ENCODE peak calls at places on chromosomes 1 and 21, in six cellular contexts. O is GM23248, V is GM23338, B is OCI-LY7, D is HCT116, P is neural progenitor cell. W is an unnamed sample.

GRCh38 chr1:226097866-226098625 is 35.5 kb downstream of the H3-3A start:
- DNase-seq in V (no peak), D (no peak), P (no peak), B (no peak), O (peak; percentile 97), W (peak; percentile 94)

GRCh38 chr1:235954306-235955283 is 87.9 kb upstream of the LYST start:
- DNase-seq in B (peak; percentile 85), P (no peak), O (peak; percentile 32), V (no peak), D (no peak), W (no peak)

GRCh38 chr1:11059166-11059989 is 440 bp downstream of the SRM start:
- DNase-seq in P (no peak), D (no peak), B (peak; percentile 21), O (peak; percentile 54), V (peak; percentile 52), W (no peak)

GRCh38 chr1:233252436-233252835 is 43.1 kb downstream of the PCNX2 start:
- DNase-seq in B (no peak), O (no peak), V (no peak), D (no peak), P (no peak), W (no peak)

GRCh38 chr1:100100202-100100601 is 32.5 kb downstream of the SASS6 start:
- DNase-seq in O (peak; percentile 36), D (no peak), V (no peak), B (no peak), P (no peak), W (no peak)

GRCh38 chr1:206035027-206035426 is 11.3 kb upstream of the CTSE start:
- DNase-seq in D (no peak), V (no peak), B (peak; percentile 30), O (no peak), P (no peak), W (no peak)

GRCh38 chr1:207890136-207890738 is 20.7 kb downstream of the CD34 start:
- DNase-seq in D (no peak), P (no peak), V (no peak), O (peak; percentile 81), B (no peak), W (peak; percentile 63)

GRCh38 chr1:218930879-218931278 is 242.8 kb upstream of the LYPLAL1 start:
- DNase-seq in D (no peak), V (no peak), B (no peak), P (no peak), O (no peak), W (peak; percentile 52)

GRCh38 chr21:45351061-45351460 is 53.9 kb upstream of the COL18A1 start:
- DNase-seq in O (no peak), D (no peak), V (no peak), P (no peak), B (no peak), W (no peak)

GRCh38 chr1:231929311-231929710 is 302.7 kb downstream of the DISC1 start:
- DNase-seq in V (peak; percentile 46), O (peak; percentile 25), P (peak; percentile 70), B (no peak), D (no peak), W (no peak)

GRCh38 chr1:64895500-64895899 is 70.8 kb downstream of the JAK1 start:
- DNase-seq in D (no peak), V (no peak), O (no peak), P (no peak), B (peak; percentile 35), W (no peak)

GRCh38 chr1:203765029-203765837 is at the start of gene LAX1:
- DNase-seq in O (no peak), V (no peak), B (peak; percentile 95), D (no peak), P (no peak), W (no peak)

GRCh38 chr21:37166733-37167132 is 93.7 kb downstream of the TTC3 start:
- DNase-seq in B (peak; percentile 33), P (peak; percentile 26), V (peak; percentile 72), D (peak; percentile 23), O (no peak), W (peak; percentile 58)

GRCh38 chr1:205518616-205519540 is 14.4 kb downstream of the CDK18 start:
- DNase-seq in B (no peak), V (no peak), D (no peak), P (no peak), O (no peak), W (no peak)

GRCh38 chr1:198597690-198598430 is 41.0 kb upstream of the PTPRC start:
- DNase-seq in B (peak; percentile 77), D (no peak), V (no peak), P (no peak), O (no peak), W (no peak)

GRCh38 chr1:34776911-34777310 is 4.1 kb upstream of the GJB3 start:
- DNase-seq in D (no peak), B (no peak), P (no peak), O (no peak), V (no peak), W (no peak)

GRCh38 chr1:87684786-87685185 is 356.1 kb downstream of the LMO4 start:
- DNase-seq in D (no peak), V (peak; percentile 11), B (no peak), P (no peak), O (peak; percentile 58), W (no peak)

GRCh38 chr1:168637350-168637991 is 61.1 kb downstream of the XCL1 start:
- DNase-seq in D (peak; percentile 69), V (peak; percentile 86), P (peak; percentile 76), B (peak; percentile 47), O (peak; percentile 50), W (peak; percentile 60)

GRCh38 chr1:101484896-101485412 is 248.1 kb downstream of the S1PR1 start:
- DNase-seq in O (no peak), B (no peak), V (no peak), P (no peak), D (no peak), W (no peak)

GRCh38 chr1:55249646-55250398 is 34.7 kb upstream of the USP24 start:
- DNase-seq in P (no peak), O (no peak), V (no peak), B (no peak), D (no peak), W (no peak)
- TF ChIP-seq EZH2phosphoT487 in P (no peak), O (no peak), V (no peak), B (no peak), D (no peak), W (no peak)

GRCh38 chr1:22585471-22585870 is 22.2 kb downstream of the EPHA8 start:
- DNase-seq in O (no peak), P (no peak), B (no peak), V (no peak), D (no peak), W (no peak)
- TF ChIP-seq EZH2phosphoT487 in O (no peak), P (no peak), B (no peak), V (no peak), D (no peak), W (no peak)

DNA sequence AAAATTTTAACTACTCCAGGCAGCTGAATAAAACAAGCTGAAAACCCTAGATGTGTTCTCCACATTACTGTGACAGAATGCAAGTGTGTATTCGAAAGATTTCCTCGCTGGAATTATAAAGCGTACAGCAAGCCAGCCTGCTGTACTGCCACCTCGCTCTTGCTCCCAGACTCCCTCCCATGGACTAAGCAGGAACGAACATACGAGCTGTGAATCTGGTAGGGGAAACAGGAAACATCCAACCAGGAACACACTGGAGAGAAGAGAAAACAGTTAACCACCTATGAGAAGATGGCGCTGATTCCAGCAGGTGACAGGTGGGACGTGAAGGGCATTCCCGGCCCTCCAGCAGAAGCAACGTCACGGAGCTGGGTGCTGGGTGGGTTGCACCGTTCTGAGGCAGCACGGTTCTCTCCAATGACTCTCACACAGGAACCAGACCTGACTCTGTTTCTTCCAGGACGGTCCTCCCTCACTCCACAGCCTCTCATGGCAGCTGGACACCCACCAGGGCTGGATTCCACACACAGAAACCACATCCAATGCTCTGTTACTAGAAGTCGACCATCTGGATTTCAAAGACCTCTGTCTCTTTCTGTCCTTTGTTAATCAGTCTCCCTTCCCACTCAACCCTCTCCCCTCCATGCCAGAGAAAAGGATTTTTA is 219.2 kb downstream of the RERE start:
- DNase-seq in O (peak; percentile 84), B (no peak), V (peak; percentile 52), D (no peak), P (peak; percentile 23), W (no peak)
- TF ChIP-seq EZH2phosphoT487 in O (no peak), B (no peak), V (no peak), D (no peak), P (no peak), W (no peak)

GRCh38 chr1:17540255-17541001 is 930 bp downstream of the ARHGEF10L start:
- DNase-seq in V (peak; percentile 97), D (no peak), B (no peak), O (peak; percentile 64), P (peak; percentile 87), W (no peak)
- TF ChIP-seq EZH2phosphoT487 in V (no peak), D (no peak), B (no peak), O (no peak), P (no peak), W (no peak)

GRCh38 chr1:118783095-118783758 is 204.9 kb downstream of the TBX15 start:
- DNase-seq in D (no peak), P (peak; percentile 23), O (no peak), B (no peak), V (peak; percentile 54), W (peak; percentile 14)
- TF ChIP-seq EZH2phosphoT487 in D (no peak), P (no peak), O (no peak), B (no peak), V (no peak), W (no peak)

DNA sequence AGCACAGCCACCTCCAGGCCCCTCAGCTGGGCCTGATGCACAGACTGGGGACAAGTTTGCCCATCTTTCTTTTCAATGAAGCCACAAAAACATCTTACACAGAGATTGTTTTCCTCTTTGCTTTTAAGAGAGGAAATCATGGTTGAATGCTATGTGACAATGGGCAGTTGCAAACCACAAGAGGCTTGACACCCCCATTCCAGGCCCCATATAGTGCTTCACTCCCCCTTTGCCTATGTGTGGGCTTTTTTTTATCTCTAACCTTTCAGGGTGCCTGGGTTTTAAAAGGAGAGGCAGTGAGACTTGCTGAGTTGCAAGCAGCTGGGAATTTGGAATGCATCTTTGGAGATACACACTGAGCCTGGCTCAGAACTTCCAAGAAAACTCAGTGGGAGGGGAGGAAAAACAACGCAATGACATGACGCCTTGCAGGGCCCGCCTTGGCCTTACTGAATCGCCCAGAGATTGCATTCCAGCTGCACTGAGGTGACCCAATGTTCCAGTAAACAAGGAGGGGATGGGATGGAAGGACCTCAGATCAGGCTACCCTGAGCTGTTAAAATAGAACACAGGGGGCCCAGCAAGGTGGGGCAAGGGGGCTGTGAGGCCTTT is 145.2 kb upstream of the ZNF648 start:
- DNase-seq in O (peak; percentile 46), B (no peak), P (peak; percentile 37), D (no peak), V (no peak), W (no peak)
- TF ChIP-seq EZH2phosphoT487 in O (no peak), B (no peak), P (no peak), D (no peak), V (no peak), W (no peak)

DNA sequence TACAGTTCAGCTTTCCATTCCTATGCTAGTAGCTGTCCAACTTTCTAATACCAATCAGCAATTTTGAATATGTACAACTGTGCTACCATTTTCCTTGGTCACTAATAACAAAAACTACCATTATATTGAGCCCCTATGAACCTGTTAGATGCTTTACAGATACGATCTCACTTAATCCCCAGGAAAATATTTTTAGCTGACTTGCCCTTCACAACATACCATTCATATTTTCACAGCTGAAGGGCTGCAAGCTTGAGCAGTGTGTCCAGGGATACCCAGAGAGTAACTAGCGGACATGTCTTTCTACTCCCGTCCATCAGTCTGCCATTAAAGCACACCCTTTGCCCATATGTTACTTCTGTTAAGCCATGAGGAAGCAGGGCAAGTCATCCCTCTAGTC is 140.5 kb downstream of the SPATA46 start:
- DNase-seq in P (no peak), V (no peak), O (peak; percentile 16), D (no peak), B (no peak), W (no peak)
- TF ChIP-seq EZH2phosphoT487 in P (no peak), V (no peak), O (no peak), D (no peak), B (no peak), W (no peak)

W was measured in PC-3.